ENCODE peak calls at places on chromosomes 1 and 21, in four cellular contexts. O is foreskin fibroblast, Q is astrocyte of the cerebellum, R is IMR-90. T is an unnamed sample.

GRCh38 chr1:34829250-34829649 is 30.3 kb downstream of the SMIM12 start:
- DNase-seq in O (no peak), R (no peak), Q (no peak), T (no peak)

GRCh38 chr1:203066965-203067364 is 18.8 kb downstream of the MYOG start:
- DNase-seq in R (no peak), Q (no peak), O (no peak), T (no peak)

GRCh38 chr1:155504207-155504606 is 58.4 kb downstream of the ASH1L start:
- DNase-seq in Q (no peak), R (peak), O (peak), T (peak)

GRCh38 chr1:36298640-36299039 is 7.5 kb upstream of the SH3D21 start:
- DNase-seq in Q (no peak), O (no peak), R (no peak), T (no peak)

GRCh38 chr1:25617626-25618432 is 1.2 kb downstream of the MAN1C1 start:
- DNase-seq in Q (no peak), O (no peak), R (no peak), T (no peak)

GRCh38 chr1:44631647-44632510 is 42.4 kb downstream of the TMEM53 start:
- DNase-seq in O (peak), R (peak), Q (peak), T (peak)

GRCh38 chr1:234960722-234961467 is 167.7 kb downstream of the TOMM20 start:
- DNase-seq in Q (no peak), R (peak), O (no peak), T (peak)

GRCh38 chr1:118116401-118116800 is 68.6 kb downstream of the SPAG17 start:
- DNase-seq in Q (no peak), R (peak), O (peak), T (no peak)

GRCh38 chr1:227328405-227329019 is 10.2 kb upstream of the CDC42BPA start:
- DNase-seq in O (no peak), R (no peak), Q (no peak), T (no peak)

GRCh38 chr1:65827346-65827745 is 34.7 kb downstream of the PDE4B start:
- DNase-seq in R (peak), O (no peak), Q (no peak), T (peak)

GRCh38 chr1:184771190-184771691 is 16.6 kb upstream of the EDEM3 start:
- DNase-seq in O (no peak), R (no peak), Q (no peak), T (no peak)

GRCh38 chr1:26768755-26769154 is 19.0 kb upstream of the PIGV start:
- DNase-seq in Q (peak), O (peak), R (peak), T (peak)

GRCh38 chr1:176364231-176364905 is 98.6 kb upstream of the PAPPA2 start:
- DNase-seq in O (no peak), R (no peak), Q (no peak), T (no peak)

GRCh38 chr1:178238722-178239510 is 145.0 kb downstream of the RASAL2 start:
- DNase-seq in R (peak), O (peak), Q (peak), T (peak)

GRCh38 chr1:15370781-15371467 is 38.8 kb upstream of the EFHD2 start:
- DNase-seq in O (no peak), R (peak), Q (no peak), T (no peak)

GRCh38 chr1:30407030-30407861 is 316.1 kb downstream of the MATN1 start:
- DNase-seq in O (no peak), Q (no peak), R (no peak), T (no peak)

GRCh38 chr1:26012862-26013261 is 8.7 kb upstream of the EXTL1 start:
- DNase-seq in Q (no peak), R (no peak), O (no peak), T (no peak)

GRCh38 chr1:67749844-67750689 is 65.1 kb downstream of the GADD45A start:
- DNase-seq in Q (peak), R (peak), O (peak), T (peak)

GRCh38 chr1:116232989-116233514 is 121.9 kb downstream of the MAB21L3 start:
- DNase-seq in O (no peak), R (no peak), Q (no peak), T (no peak)

GRCh38 chr1:205330161-205330560 is 8.6 kb upstream of the NUAK2 start:
- DNase-seq in O (no peak), Q (no peak), R (no peak), T (no peak)

GRCh38 chr1:208233978-208234377 is 10.2 kb downstream of the PLXNA2 start:
- DNase-seq in Q (no peak), R (no peak), O (no peak), T (no peak)

GRCh38 chr1:83978056-83978455 is 20.9 kb downstream of the TTLL7 start:
- DNase-seq in Q (no peak), O (no peak), R (no peak), T (no peak)

GRCh38 chr1:110421159-110421777 is 13.8 kb upstream of the LAMTOR5 start:
- DNase-seq in Q (no peak), R (peak), O (peak), T (peak)

GRCh38 chr1:167223144-167224103 is 2.7 kb downstream of the POU2F1 start:
- DNase-seq in O (no peak), R (peak), Q (peak), T (peak)

GRCh38 chr1:70499695-70500094 is 88.6 kb downstream of the CTH start:
- DNase-seq in Q (no peak), O (peak), R (no peak), T (no peak)

GRCh38 chr1:3352952-3353331 is 101.5 kb upstream of the ARHGEF16 start:
- DNase-seq in Q (no peak), O (peak), R (no peak), T (peak)

GRCh38 chr1:41416081-41416480 is 54.8 kb downstream of the FOXO6 start:
- DNase-seq in Q (no peak), R (no peak), O (no peak), T (no peak)

GRCh38 chr1:168224991-168225390 is 813 bp upstream of the SFT2D2 start:
- DNase-seq in R (no peak), O (no peak), Q (no peak), T (no peak)

GRCh38 chr1:221437171-221437570 is 304.7 kb downstream of the DUSP10 start:
- DNase-seq in R (peak), Q (no peak), O (no peak), T (no peak)

GRCh38 chr1:167499657-167500056 is 18.7 kb downstream of the CD247 start:
- DNase-seq in Q (no peak), O (no peak), R (no peak), T (no peak)

GRCh38 chr1:59506952-59507351 is 210.1 kb downstream of the FGGY start:
- DNase-seq in Q (no peak), R (peak), O (peak), T (peak)

GRCh38 chr1:224343679-224344078 is 13.0 kb upstream of the CNIH4 start:
- DNase-seq in Q (no peak), R (no peak), O (no peak), T (no peak)

GRCh38 chr1:152924191-152924590 is 15.8 kb downstream of the IVL start:
- DNase-seq in R (no peak), O (no peak), Q (no peak), T (no peak)

GRCh38 chr1:99943238-99943794 is 26.5 kb upstream of the SLC35A3 start:
- DNase-seq in Q (peak), O (peak), R (peak), T (peak)

GRCh38 chr21:45853703-45854342 is 127.7 kb upstream of the COL6A1 start:
- DNase-seq in O (no peak), R (no peak), Q (no peak), T (no peak)

GRCh38 chr1:30405631-30406212 is 317.7 kb downstream of the MATN1 start:
- DNase-seq in R (no peak), Q (no peak), O (no peak), T (no peak)

GRCh38 chr1:58983159-58983558 is 199.3 kb upstream of the JUN start:
- DNase-seq in R (peak), Q (no peak), O (peak), T (no peak)

GRCh38 chr1:239810071-239810481 is 281.6 kb upstream of the FMN2 start:
- DNase-seq in O (no peak), R (no peak), Q (peak), T (peak)

DNA sequence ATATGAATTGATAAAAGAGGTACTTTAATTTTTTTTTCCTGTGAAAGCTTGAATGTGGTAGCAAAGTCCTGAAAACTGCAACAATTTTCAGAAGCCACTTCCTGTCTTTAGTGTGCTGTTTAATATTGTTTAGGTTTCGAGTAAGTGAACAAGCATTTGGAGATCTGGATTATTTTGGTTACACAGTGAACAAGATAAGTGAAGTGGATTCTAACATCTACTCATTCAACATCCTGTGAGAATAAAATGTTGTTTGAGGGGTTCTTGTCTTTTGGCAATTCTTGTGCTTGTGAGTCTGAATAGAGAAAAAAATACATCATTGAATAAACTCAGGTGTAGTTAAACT is 35.2 kb upstream of the PLA2G4A start:
- DNase-seq in R (peak), Q (no peak), O (no peak), T (peak)
- H3K4me3 ChIP-seq in R (no peak), Q (no peak), O (no peak), T (no peak)

GRCh38 chr1:158087320-158087927 is 93.3 kb upstream of the CD1D start:
- DNase-seq in O (peak), Q (peak), R (peak), T (peak)
- TF ChIP-seq CTCF in O (peak), Q (peak), R (peak), T (peak)

GRCh38 chr1:93713247-93713764 is 31.7 kb upstream of the BCAR3 start:
- DNase-seq in O (no peak), Q (no peak), R (no peak), T (no peak)
- H3K4me3 ChIP-seq in O (no peak), Q (no peak), R (no peak), T (no peak)

GRCh38 chr1:200253774-200254495 is 155.9 kb downstream of the ZNF281 start:
- DNase-seq in R (peak), O (no peak), Q (peak), T (no peak)
- TF ChIP-seq CTCF in R (no peak), O (no peak), Q (no peak), T (no peak)

DNA sequence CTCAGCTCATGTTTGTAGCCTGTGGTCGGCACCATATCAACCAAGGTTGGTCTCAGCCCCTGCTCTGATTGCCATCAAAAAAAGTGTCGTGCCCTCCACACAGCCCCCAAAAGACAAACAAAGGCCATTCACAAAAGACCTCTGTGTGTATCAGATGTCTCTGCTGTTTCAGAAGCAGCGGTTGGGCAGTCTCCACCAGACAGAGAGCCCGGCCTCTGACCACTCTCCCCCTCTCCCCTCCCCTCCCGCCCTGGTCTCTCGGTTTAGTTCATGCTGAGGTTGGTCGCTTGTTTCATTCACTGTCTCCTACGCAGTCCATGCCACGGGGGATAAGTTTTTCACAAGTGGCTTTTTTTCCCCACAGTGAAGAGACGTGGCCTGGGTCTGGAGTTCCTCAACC is 27.1 kb downstream of the ACTA1 start:
- DNase-seq in R (no peak), O (no peak), Q (no peak), T (no peak)
- H3K4me3 ChIP-seq in R (no peak), O (no peak), Q (no peak), T (no peak)